ENCODE peak calls at places on chromosome 15, in ten cellular contexts. R is HFF-Myc, J is lower lobe of right lung, G is kidney epithelial cell, M is AG08395, W is NCI-H146, O is left ventricle myocardium inferior, I is T-helper 1 cell, D is midbrain, P is progenitor cell of endocrine pancreas. N is an unnamed sample.
A peak's percentile ranks its signal among the peaks of the same experiment; 100 is the strongest.

GRCh38 chr15:23438816-23439466 is 8.1 kb downstream of the GOLGA6L2 start:
- DNase-seq in R (no peak), J (no peak), G (no peak), M (no peak), W (no peak), O (no peak), I (no peak), D (no peak), P (no peak), N (no peak)

GRCh38 chr15:79736435-79737000 is 160.3 kb downstream of the MTHFS start:
- DNase-seq in R (no peak), J (no peak), G (peak; percentile 12), M (no peak), W (no peak), O (no peak), I (no peak), D (no peak), P (no peak), N (no peak)

GRCh38 chr15:43105077-43105769 is 615 bp downstream of the UBR1 start:
- DNase-seq in R (no peak), J (no peak), G (no peak), M (peak; percentile 10), W (peak; percentile 35), O (no peak), I (peak; percentile 20), D (no peak), P (no peak), N (peak; percentile 41)

GRCh38 chr15:93088981-93089854 is at the start of gene RGMA:
- DNase-seq in R (no peak), J (no peak), G (no peak), M (peak; percentile 25), W (peak; percentile 85), O (peak; percentile 66), I (no peak), D (peak; percentile 62), P (no peak), N (no peak)

GRCh38 chr15:34755419-34755773 is 598 bp upstream of the GJD2 start:
- DNase-seq in R (no peak), J (no peak), G (no peak), M (no peak), W (no peak), O (no peak), I (no peak), D (no peak), P (no peak), N (no peak)

GRCh38 chr15:74839526-74840395 is 3.2 kb downstream of the ULK3 start:
- DNase-seq in R (no peak), J (no peak), G (no peak), M (no peak), W (no peak), O (no peak), I (no peak), D (no peak), P (no peak), N (no peak)

GRCh38 chr15:96037584-96037983 is 292.9 kb upstream of the NR2F2 start:
- DNase-seq in R (no peak), J (no peak), G (no peak), M (no peak), W (no peak), O (no peak), I (no peak), D (no peak), P (no peak), N (no peak)

GRCh38 chr15:60793656-60794055 is 314.7 kb upstream of the ICE2 start:
- DNase-seq in R (no peak), J (no peak), G (no peak), M (no peak), W (no peak), O (no peak), I (no peak), D (no peak), P (no peak), N (no peak)

GRCh38 chr15:33963831-33964664 is 4.2 kb upstream of the CHRM5 start:
- DNase-seq in R (no peak), J (no peak), G (no peak), M (peak; percentile 43), W (peak; percentile 6), O (no peak), I (no peak), D (peak; percentile 31), P (no peak), N (no peak)

GRCh38 chr15:80730395-80730794 is 35.3 kb downstream of the ABHD17C start:
- DNase-seq in R (no peak), J (no peak), G (no peak), M (no peak), W (no peak), O (no peak), I (no peak), D (no peak), P (no peak), N (no peak)

GRCh38 chr15:48433226-48433886 is 102.1 kb downstream of the DUT start:
- DNase-seq in R (no peak), J (no peak), G (no peak), M (peak; percentile 62), W (no peak), O (no peak), I (no peak), D (no peak), P (no peak), N (no peak)

GRCh38 chr15:68442041-68442440 is 10.1 kb upstream of the ITGA11 start:
- DNase-seq in R (no peak), J (no peak), G (no peak), M (no peak), W (no peak), O (no peak), I (no peak), D (no peak), P (no peak), N (no peak)

GRCh38 chr15:38843736-38844590 is 279.3 kb upstream of the RASGRP1 start:
- DNase-seq in R (peak; percentile 81), J (no peak), G (no peak), M (peak; percentile 78), W (no peak), O (no peak), I (no peak), D (no peak), P (no peak), N (no peak)

GRCh38 chr15:78049691-78050440 is 27.6 kb downstream of the TBC1D2B start:
- DNase-seq in R (no peak), J (peak; percentile 53), G (no peak), M (peak; percentile 71), W (no peak), O (no peak), I (no peak), D (no peak), P (no peak), N (no peak)

GRCh38 chr15:32957219-32957618 is 237.3 kb downstream of the FMN1 start:
- DNase-seq in R (no peak), J (no peak), G (no peak), M (no peak), W (no peak), O (no peak), I (no peak), D (no peak), P (no peak), N (no peak)

GRCh38 chr15:66734961-66735908 is 33.2 kb downstream of the SMAD6 start:
- DNase-seq in R (no peak), J (no peak), G (no peak), M (peak; percentile 57), W (no peak), O (no peak), I (no peak), D (no peak), P (no peak), N (no peak)

GRCh38 chr15:101050647-101051290 is 131.6 kb downstream of the LRRK1 start:
- DNase-seq in R (no peak), J (no peak), G (no peak), M (no peak), W (no peak), O (no peak), I (no peak), D (no peak), P (no peak), N (no peak)

GRCh38 chr15:39392469-39393047 is 188.3 kb upstream of the THBS1 start:
- DNase-seq in R (no peak), J (no peak), G (no peak), M (no peak), W (peak; percentile 5), O (no peak), I (no peak), D (no peak), P (no peak), N (no peak)

GRCh38 chr15:43144512-43144911 is 11.1 kb downstream of the TMEM62 start:
- DNase-seq in R (no peak), J (no peak), G (no peak), M (no peak), W (no peak), O (no peak), I (no peak), D (no peak), P (no peak), N (no peak)